ENCODE peak calls at places on chromosomes 7 and 10, in nine cellular contexts. C, T, S, Y, R, K, V, D and N are unnamed samples.
A peak's percentile ranks its signal among the peaks of the same experiment; 100 is the strongest.

GRCh38 chr7:30920584-30921539 is 9.2 kb downstream of the AQP1 start:
- DNase-seq in C (no peak), T (peak; percentile 22), S (no peak), Y (no peak), R (no peak), K (no peak), V (peak; percentile 35), D (no peak), N (peak; percentile 76)

GRCh38 chr10:118723467-118723866 is 31.3 kb downstream of the CACUL1 start:
- DNase-seq in C (no peak), T (no peak), S (no peak), Y (no peak), R (peak; percentile 22), K (no peak), V (no peak), D (no peak), N (no peak)

GRCh38 chr7:22267989-22268615 is 88.9 kb downstream of the RAPGEF5 start:
- DNase-seq in C (no peak), T (no peak), S (no peak), Y (no peak), R (no peak), K (no peak), V (no peak), D (no peak), N (no peak)

GRCh38 chr7:45863715-45864114 is 9.2 kb downstream of the CCDC201 start:
- DNase-seq in C (no peak), T (no peak), S (no peak), Y (no peak), R (no peak), K (no peak), V (no peak), D (no peak), N (no peak)

GRCh38 chr7:90706067-90706716 is 110.1 kb downstream of the CDK14 start:
- DNase-seq in C (no peak), T (no peak), S (no peak), Y (no peak), R (no peak), K (no peak), V (peak; percentile 2), D (no peak), N (no peak)

GRCh38 chr10:14971867-14972448 is 12.8 kb downstream of the MEIG1 start:
- DNase-seq in C (peak; percentile 27), T (no peak), S (peak; percentile 18), Y (no peak), R (no peak), K (no peak), V (no peak), D (no peak), N (no peak)

GRCh38 chr10:119237722-119238436 is 30.5 kb downstream of the GRK5 start:
- DNase-seq in C (no peak), T (no peak), S (no peak), Y (no peak), R (no peak), K (no peak), V (no peak), D (no peak), N (no peak)

GRCh38 chr10:2543974-2544373 is 523.4 kb upstream of the PFKP start:
- DNase-seq in C (no peak), T (no peak), S (no peak), Y (no peak), R (no peak), K (no peak), V (no peak), D (no peak), N (no peak)

GRCh38 chr7:115178831-115179230 is 256.9 kb downstream of the MDFIC start:
- DNase-seq in C (no peak), T (no peak), S (no peak), Y (no peak), R (no peak), K (no peak), V (peak; percentile 4), D (no peak), N (no peak)

GRCh38 chr7:143988986-143989745 is 11.0 kb upstream of the OR6B1 start:
- DNase-seq in C (no peak), T (no peak), S (no peak), Y (no peak), R (no peak), K (no peak), V (no peak), D (no peak), N (no peak)

GRCh38 chr7:116630932-116631449 is 41.0 kb upstream of the MET start:
- DNase-seq in C (no peak), T (peak; percentile 44), S (no peak), Y (no peak), R (no peak), K (peak; percentile 86), V (peak; percentile 56), D (peak; percentile 34), N (peak; percentile 77)

GRCh38 chr7:139734395-139734794 is 43.4 kb downstream of the HIPK2 start:
- DNase-seq in C (no peak), T (no peak), S (no peak), Y (no peak), R (no peak), K (no peak), V (no peak), D (no peak), N (no peak)